ENCODE peak calls at places on chromosome 10, in six cellular contexts. H, S, G, Y, P and X are unnamed samples.

GRCh38 chr10:126565456-126565855 is 105.0 kb downstream of the C10orf90 start:
- DNase-seq in H (no peak), S (no peak), G (no peak), Y (no peak), P (no peak), X (no peak)

GRCh38 chr10:44386546-44387052 is 1.7 kb upstream of the CXCL12 start:
- DNase-seq in H (peak; percentile 84), S (peak; percentile 55), G (peak; percentile 84), Y (peak; percentile 72), P (peak; percentile 60), X (no peak)

GRCh38 chr10:5611899-5612680 is 54.3 kb downstream of the ASB13 start:
- DNase-seq in H (no peak), S (no peak), G (peak; percentile 47), Y (no peak), P (no peak), X (no peak)

GRCh38 chr10:17049195-17049594 is 80.4 kb downstream of the CUBN start:
- DNase-seq in H (no peak), S (no peak), G (no peak), Y (no peak), P (no peak), X (no peak)

GRCh38 chr10:43491855-43492254 is 54.9 kb downstream of the ZNF487 start:
- DNase-seq in H (no peak), S (no peak), G (no peak), Y (no peak), P (no peak), X (no peak)

GRCh38 chr10:23158370-23158769 is 33.7 kb upstream of the PTF1A start:
- DNase-seq in H (peak; percentile 75), S (peak; percentile 28), G (no peak), Y (no peak), P (peak; percentile 49), X (peak; percentile 17)

GRCh38 chr10:27482984-27483956 is 20.8 kb upstream of the RAB18 start:
- DNase-seq in H (no peak), S (no peak), G (no peak), Y (no peak), P (no peak), X (no peak)

GRCh38 chr10:43086321-43086942 is 9.6 kb downstream of the RET start:
- DNase-seq in H (no peak), S (no peak), G (no peak), Y (no peak), P (no peak), X (no peak)

GRCh38 chr10:86107131-86107530 is 259.5 kb downstream of the GRID1 start:
- DNase-seq in H (no peak), S (no peak), G (no peak), Y (no peak), P (no peak), X (no peak)

GRCh38 chr10:59234814-59235429 is 58.5 kb downstream of the PHYHIPL start:
- DNase-seq in H (peak; percentile 67), S (no peak), G (no peak), Y (no peak), P (no peak), X (no peak)

GRCh38 chr10:5510281-5511072 is 11.1 kb upstream of the CALML5 start:
- DNase-seq in H (peak; percentile 5), S (no peak), G (peak; percentile 41), Y (no peak), P (no peak), X (no peak)

GRCh38 chr10:22086730-22087364 is 83.3 kb upstream of the DNAJC1 start:
- DNase-seq in H (peak; percentile 87), S (no peak), G (peak; percentile 93), Y (peak; percentile 90), P (peak; percentile 84), X (peak; percentile 3)

GRCh38 chr10:73888514-73888913 is 14.2 kb upstream of the CAMK2G start:
- DNase-seq in H (no peak), S (no peak), G (peak; percentile 75), Y (no peak), P (no peak), X (no peak)

GRCh38 chr10:100909506-100910260 is 3.1 kb upstream of the SLF2 start:
- DNase-seq in H (peak; percentile 46), S (peak; percentile 72), G (no peak), Y (no peak), P (no peak), X (no peak)

GRCh38 chr10:75718996-75719395 is 287.6 kb downstream of the LRMDA start:
- DNase-seq in H (peak; percentile 3), S (no peak), G (no peak), Y (no peak), P (no peak), X (no peak)

GRCh38 chr10:78579995-78580394 is 488.8 kb upstream of the ZMIZ1 start:
- DNase-seq in H (peak; percentile 87), S (no peak), G (peak; percentile 72), Y (peak; percentile 78), P (peak; percentile 32), X (no peak)

GRCh38 chr10:47361293-47361692 is 13.1 kb downstream of the RBP3 start:
- DNase-seq in H (peak; percentile 41), S (peak; percentile 76), G (peak; percentile 50), Y (no peak), P (peak; percentile 38), X (no peak)

GRCh38 chr10:8590518-8590917 is 536.0 kb downstream of the GATA3 start:
- DNase-seq in H (no peak), S (no peak), G (no peak), Y (no peak), P (no peak), X (no peak)

GRCh38 chr10:79434816-79435215 is 10.6 kb downstream of the ZCCHC24 start:
- DNase-seq in H (peak; percentile 83), S (no peak), G (peak; percentile 73), Y (no peak), P (no peak), X (peak; percentile 34)

GRCh38 chr10:13238271-13239077 is 4.3 kb upstream of the UCMA start:
- DNase-seq in H (no peak), S (no peak), G (no peak), Y (no peak), P (no peak), X (no peak)

GRCh38 chr10:34758447-34758996 is 56.6 kb downstream of the PARD3 start:
- DNase-seq in H (peak; percentile 52), S (no peak), G (no peak), Y (no peak), P (no peak), X (peak; percentile 54)

GRCh38 chr10:3890602-3891352 is 105.8 kb upstream of the KLF6 start:
- DNase-seq in H (no peak), S (no peak), G (no peak), Y (no peak), P (no peak), X (no peak)
- TF ChIP-seq CTCF in H (no peak), S (no peak), G (no peak), Y (no peak), P (no peak), X (no peak)

GRCh38 chr10:62054408-62054807 is 152.9 kb downstream of the ARID5B start:
- DNase-seq in H (peak; percentile 33), S (no peak), G (no peak), Y (no peak), P (no peak), X (no peak)

GRCh38 chr10:62052276-62052675 is 150.8 kb downstream of the ARID5B start:
- DNase-seq in H (peak; percentile 33), S (no peak), G (peak; percentile 61), Y (no peak), P (no peak), X (no peak)

GRCh38 chr10:62054825-62055224 is 153.3 kb downstream of the ARID5B start:
- DNase-seq in H (no peak), S (no peak), G (no peak), Y (no peak), P (no peak), X (no peak)

GRCh38 chr10:62056219-62056618 is 154.7 kb downstream of the ARID5B start:
- DNase-seq in H (no peak), S (no peak), G (no peak), Y (no peak), P (no peak), X (no peak)

DNA sequence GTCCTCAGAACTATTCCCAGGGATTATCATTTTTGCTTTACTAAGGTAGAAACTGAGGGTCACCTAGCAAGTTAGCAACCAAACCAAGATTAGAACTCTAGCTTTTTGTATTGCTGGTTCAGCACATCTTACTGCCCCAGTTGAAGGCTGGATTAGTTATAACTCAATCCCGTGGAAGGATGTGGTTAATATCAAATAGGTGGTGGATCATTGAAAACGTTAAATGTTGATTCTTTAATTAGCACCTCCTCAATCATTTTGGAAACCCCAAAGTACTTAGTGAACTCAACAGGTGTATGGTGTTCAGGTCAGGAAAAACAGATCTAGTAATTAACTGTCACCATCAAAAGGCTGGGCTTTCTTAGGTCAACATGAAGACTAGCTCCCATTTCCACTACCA is 152.4 kb downstream of the ARID5B start:
- DNase-seq in H (no peak), S (no peak), G (no peak), Y (no peak), P (no peak), X (no peak)
- H3K4me3 ChIP-seq in H (no peak overlapping the region), S (no peak overlapping the region), G (peak overlapping the region; percentile 83), Y (peak overlapping the region; percentile 68), P (peak overlapping the region; percentile 50), X (no peak overlapping the region)

GRCh38 chr10:132222726-132223125 is 36.0 kb downstream of the DPYSL4 start:
- DNase-seq in H (no peak), S (no peak), G (no peak), Y (no peak), P (no peak), X (no peak)

GRCh38 chr10:132225073-132225848 is 38.5 kb downstream of the DPYSL4 start:
- DNase-seq in H (no peak), S (no peak), G (no peak), Y (no peak), P (no peak), X (no peak)

GRCh38 chr10:132223611-132224342 is 37.0 kb downstream of the DPYSL4 start:
- DNase-seq in H (no peak), S (no peak), G (no peak), Y (no peak), P (no peak), X (no peak)

GRCh38 chr10:132224343-132225072 is 37.8 kb downstream of the DPYSL4 start:
- DNase-seq in H (no peak), S (no peak), G (no peak), Y (no peak), P (no peak), X (no peak)

GRCh38 chr10:132223156-132223590 is 36.4 kb downstream of the DPYSL4 start:
- DNase-seq in H (peak; percentile 85), S (peak; percentile 93), G (peak; percentile 88), Y (peak; percentile 78), P (peak; percentile 75), X (no peak)
- TF ChIP-seq CTCF in H (peak; percentile 100), S (peak; percentile 99), G (peak; percentile 91), Y (peak; percentile 96), P (peak; percentile 93), X (peak; percentile 99)

GRCh38 chr10:133379801-133380666 is 972 bp downstream of the PAOX start:
- DNase-seq in H (no peak), S (no peak), G (no peak), Y (no peak), P (no peak), X (no peak)

GRCh38 chr10:133378251-133379096 is 588 bp upstream of the PAOX start:
- DNase-seq in H (peak; percentile 45), S (peak; percentile 55), G (peak; percentile 85), Y (peak; percentile 69), P (peak; percentile 75), X (no peak)

GRCh38 chr10:133379152-133379800 is at the start of gene PAOX:
- DNase-seq in H (peak; percentile 78), S (peak; percentile 72), G (peak; percentile 86), Y (peak; percentile 74), P (peak; percentile 75), X (no peak)

GRCh38 chr10:133377025-133377817 is 1.8 kb upstream of the PAOX start:
- DNase-seq in H (no peak), S (no peak), G (no peak), Y (no peak), P (no peak), X (no peak)

GRCh38 chr10:133377818-133378250 is 1.2 kb upstream of the PAOX start:
- DNase-seq in H (no peak), S (no peak), G (no peak), Y (no peak), P (no peak), X (no peak)
- H3K4me3 ChIP-seq in H (peak overlapping the region; percentile 69), S (peak overlapping the region; percentile 66), G (peak overlapping the region; percentile 80), Y (peak overlapping the region; percentile 86), P (peak overlapping the region; percentile 86), X (peak overlapping the region; percentile 71)